ENCODE peak calls at places on chromosome 17, in eight cellular contexts. One of them, this sample, is unnamed. For H3K4me1, the result is how much of the 10 kb centered on the place peaks cover.

GRCh38 chr17:47235506-47235905 is 18.1 kb upstream of the ITGB3 start:
- DNase-seq in tibial nerve: no peak
- DNase-seq in iPS DF 6.9: no peak
- DNase-seq in CD8-positive, alpha-beta memory T cell: no peak
- DNase-seq in effector memory CD4-positive, alpha-beta T cell: no peak
- DNase-seq in aorta: no peak
- DNase-seq in GM23248: no peak
- DNase-seq in right lobe of liver: no peak
- DNase-seq in this sample: no peak

GRCh38 chr17:34626141-34626681 is 46.8 kb downstream of the TMEM132E start:
- DNase-seq in tibial nerve: no peak
- DNase-seq in iPS DF 6.9: no peak
- DNase-seq in CD8-positive, alpha-beta memory T cell: no peak
- DNase-seq in effector memory CD4-positive, alpha-beta T cell: no peak
- DNase-seq in aorta: no peak
- DNase-seq in GM23248: peak
- DNase-seq in right lobe of liver: no peak
- DNase-seq in this sample: no peak

GRCh38 chr17:57215317-57215716 is 41.0 kb upstream of the MSI2 start:
- DNase-seq in tibial nerve: no peak
- DNase-seq in iPS DF 6.9: no peak
- DNase-seq in CD8-positive, alpha-beta memory T cell: no peak
- DNase-seq in effector memory CD4-positive, alpha-beta T cell: no peak
- DNase-seq in aorta: no peak
- DNase-seq in GM23248: no peak
- DNase-seq in right lobe of liver: no peak
- DNase-seq in this sample: no peak

GRCh38 chr17:17546399-17547185 is 44.9 kb downstream of the PEMT start:
- DNase-seq in tibial nerve: no peak
- DNase-seq in iPS DF 6.9: no peak
- DNase-seq in CD8-positive, alpha-beta memory T cell: no peak
- DNase-seq in effector memory CD4-positive, alpha-beta T cell: no peak
- DNase-seq in aorta: no peak
- DNase-seq in GM23248: no peak
- DNase-seq in right lobe of liver: no peak
- DNase-seq in this sample: no peak

GRCh38 chr17:37261286-37261685 is 114.5 kb upstream of the C17orf78 start:
- DNase-seq in tibial nerve: no peak
- DNase-seq in iPS DF 6.9: no peak
- DNase-seq in CD8-positive, alpha-beta memory T cell: no peak
- DNase-seq in effector memory CD4-positive, alpha-beta T cell: no peak
- DNase-seq in aorta: no peak
- DNase-seq in GM23248: peak
- DNase-seq in right lobe of liver: no peak
- DNase-seq in this sample: no peak

GRCh38 chr17:43917016-43917347 is 9.6 kb upstream of the MPP2 start:
- DNase-seq in tibial nerve: no peak
- DNase-seq in iPS DF 6.9: no peak
- DNase-seq in CD8-positive, alpha-beta memory T cell: no peak
- DNase-seq in effector memory CD4-positive, alpha-beta T cell: no peak
- DNase-seq in aorta: no peak
- DNase-seq in GM23248: no peak
- DNase-seq in right lobe of liver: no peak
- DNase-seq in this sample: no peak

GRCh38 chr17:48907713-48908046 is 527 bp upstream of the UBE2Z start:
- DNase-seq in tibial nerve: no peak
- DNase-seq in iPS DF 6.9: no peak
- DNase-seq in CD8-positive, alpha-beta memory T cell: no peak
- DNase-seq in effector memory CD4-positive, alpha-beta T cell: no peak
- DNase-seq in aorta: no peak
- DNase-seq in GM23248: peak
- DNase-seq in right lobe of liver: no peak
- DNase-seq in this sample: no peak

GRCh38 chr17:12683299-12683698 is 17.6 kb downstream of the MYOCD start:
- DNase-seq in tibial nerve: no peak
- DNase-seq in iPS DF 6.9: no peak
- DNase-seq in CD8-positive, alpha-beta memory T cell: no peak
- DNase-seq in effector memory CD4-positive, alpha-beta T cell: no peak
- DNase-seq in aorta: no peak
- DNase-seq in GM23248: no peak
- DNase-seq in right lobe of liver: no peak
- DNase-seq in this sample: no peak

GRCh38 chr17:10513284-10514067 is 4.9 kb downstream of the MYH1 start:
- DNase-seq in tibial nerve: peak
- DNase-seq in iPS DF 6.9: no peak
- DNase-seq in CD8-positive, alpha-beta memory T cell: no peak
- DNase-seq in effector memory CD4-positive, alpha-beta T cell: no peak
- DNase-seq in aorta: no peak
- DNase-seq in GM23248: peak
- DNase-seq in right lobe of liver: no peak
- DNase-seq in this sample: no peak

GRCh38 chr17:6756425-6757012 is 673 bp downstream of the XAF1 start:
- DNase-seq in tibial nerve: no peak
- DNase-seq in iPS DF 6.9: no peak
- DNase-seq in CD8-positive, alpha-beta memory T cell: no peak
- DNase-seq in effector memory CD4-positive, alpha-beta T cell: no peak
- DNase-seq in aorta: no peak
- DNase-seq in GM23248: peak
- DNase-seq in right lobe of liver: no peak
- DNase-seq in this sample: no peak

GRCh38 chr17:6753565-6753964 is 2.3 kb upstream of the XAF1 start:
- DNase-seq in tibial nerve: no peak
- DNase-seq in iPS DF 6.9: no peak
- DNase-seq in CD8-positive, alpha-beta memory T cell: no peak
- DNase-seq in effector memory CD4-positive, alpha-beta T cell: no peak
- DNase-seq in aorta: no peak
- DNase-seq in GM23248: peak
- DNase-seq in right lobe of liver: no peak
- DNase-seq in this sample: no peak

GRCh38 chr17:6755731-6756184 is at the start of gene XAF1:
- DNase-seq in tibial nerve: peak
- DNase-seq in iPS DF 6.9: no peak
- DNase-seq in CD8-positive, alpha-beta memory T cell: peak
- DNase-seq in effector memory CD4-positive, alpha-beta T cell: peak
- DNase-seq in aorta: no peak
- DNase-seq in GM23248: peak
- DNase-seq in right lobe of liver: peak
- DNase-seq in this sample: peak

GRCh38 chr17:6753006-6753445 is 2.8 kb upstream of the XAF1 start:
- DNase-seq in tibial nerve: peak
- DNase-seq in iPS DF 6.9: no peak
- DNase-seq in CD8-positive, alpha-beta memory T cell: peak
- DNase-seq in effector memory CD4-positive, alpha-beta T cell: no peak
- DNase-seq in aorta: peak
- DNase-seq in GM23248: peak
- DNase-seq in right lobe of liver: peak
- DNase-seq in this sample: peak

DNA sequence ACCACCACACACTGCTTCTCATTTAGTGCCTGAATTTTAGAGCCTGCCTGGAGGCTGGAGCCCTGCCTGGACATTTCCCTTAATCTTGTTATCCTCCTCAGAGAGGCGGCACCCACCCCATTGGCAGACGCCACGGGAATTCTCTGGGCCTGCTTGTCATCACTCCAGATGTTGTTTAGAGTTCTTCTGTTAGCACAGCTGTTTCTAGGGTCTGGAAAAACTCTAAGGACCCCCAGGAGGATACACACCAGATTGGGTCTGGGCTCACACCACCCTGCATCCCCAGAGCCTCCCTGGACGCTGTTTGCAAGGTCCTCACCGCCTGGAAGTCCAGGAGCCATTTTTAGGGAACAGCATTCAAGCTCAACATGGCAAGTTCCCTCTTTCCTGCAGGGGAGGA is 565 bp upstream of the XAF1 start:
- DNase-seq in tibial nerve: peak
- DNase-seq in iPS DF 6.9: no peak
- DNase-seq in CD8-positive, alpha-beta memory T cell: no peak
- DNase-seq in effector memory CD4-positive, alpha-beta T cell: no peak
- DNase-seq in aorta: no peak
- DNase-seq in GM23248: peak
- DNase-seq in right lobe of liver: no peak
- DNase-seq in this sample: no peak
- H3K4me1 ChIP-seq in tibial nerve: half or more
- H3K4me1 ChIP-seq in iPS DF 6.9: under half
- H3K4me1 ChIP-seq in CD8-positive, alpha-beta memory T cell: under half
- H3K4me1 ChIP-seq in effector memory CD4-positive, alpha-beta T cell: under half
- H3K4me1 ChIP-seq in aorta: under half
- H3K4me1 ChIP-seq in GM23248: under half
- H3K4me1 ChIP-seq in right lobe of liver: under half
- H3K4me1 ChIP-seq in this sample: under half

DNA sequence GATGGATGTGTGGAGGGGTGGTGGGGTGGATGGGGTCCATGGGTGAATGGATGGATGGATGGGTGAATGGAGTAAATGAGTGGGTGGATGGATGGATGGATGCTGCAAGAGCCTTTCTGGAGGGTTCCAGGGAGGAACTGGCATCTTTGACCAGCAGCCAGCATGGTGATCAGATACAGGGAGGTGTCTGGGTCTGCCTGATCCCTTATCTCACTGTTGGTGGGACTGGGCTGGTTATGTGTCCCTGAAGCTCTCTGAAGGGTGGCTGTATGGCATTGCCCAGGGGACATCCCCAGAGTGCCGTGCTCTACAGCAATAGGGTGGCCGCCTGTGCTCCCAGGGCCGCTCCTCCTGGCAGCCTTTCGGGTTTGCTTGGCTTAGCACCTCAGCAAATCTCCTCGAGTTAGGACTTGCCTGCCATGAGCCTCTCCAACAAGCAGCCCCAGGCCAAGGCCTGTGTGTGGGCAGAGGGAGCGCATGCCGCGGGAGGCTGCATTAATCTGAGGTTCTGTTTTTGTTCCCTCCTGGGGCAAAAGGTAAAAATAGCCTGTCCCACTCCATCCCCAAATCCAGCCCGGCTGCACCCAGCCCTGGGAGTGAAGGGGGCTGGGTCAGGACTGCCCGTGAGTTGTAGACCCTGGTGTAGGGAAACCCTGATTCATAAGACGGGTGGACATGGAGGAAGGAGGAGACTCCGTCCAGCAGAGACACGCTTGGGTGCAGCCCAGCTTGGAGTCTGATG is 165.4 kb downstream of the SEC14L1 start:
- DNase-seq in tibial nerve: no peak
- DNase-seq in iPS DF 6.9: no peak
- DNase-seq in CD8-positive, alpha-beta memory T cell: no peak
- DNase-seq in effector memory CD4-positive, alpha-beta T cell: no peak
- DNase-seq in aorta: no peak
- DNase-seq in GM23248: no peak
- DNase-seq in right lobe of liver: no peak
- DNase-seq in this sample: no peak
- H3K4me1 ChIP-seq in tibial nerve: under half
- H3K4me1 ChIP-seq in iPS DF 6.9: under half
- H3K4me1 ChIP-seq in CD8-positive, alpha-beta memory T cell: under half
- H3K4me1 ChIP-seq in effector memory CD4-positive, alpha-beta T cell: under half
- H3K4me1 ChIP-seq in aorta: under half
- H3K4me1 ChIP-seq in GM23248: under half
- H3K4me1 ChIP-seq in right lobe of liver: under half
- H3K4me1 ChIP-seq in this sample: under half

DNA sequence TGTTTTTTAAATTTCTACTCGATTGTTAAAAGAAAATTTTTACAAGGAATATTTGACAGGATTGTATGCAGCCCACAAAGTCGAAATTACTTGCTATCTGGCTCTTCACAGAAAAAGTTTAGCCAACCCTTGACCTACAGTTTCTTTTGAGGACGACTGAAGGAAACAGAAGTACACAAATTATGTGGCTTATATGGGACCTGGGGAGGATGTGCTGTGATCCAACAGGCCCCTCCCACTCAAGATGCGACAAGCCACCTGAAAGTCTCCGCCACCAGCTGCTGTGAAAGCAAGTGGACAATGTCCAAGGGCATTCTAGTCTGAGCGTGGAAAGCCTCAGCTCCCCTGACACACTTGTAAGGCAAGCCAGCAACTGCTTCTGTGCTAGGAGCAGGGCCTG is 42.4 kb upstream of the SLC25A19 start:
- DNase-seq in tibial nerve: no peak
- DNase-seq in iPS DF 6.9: no peak
- DNase-seq in CD8-positive, alpha-beta memory T cell: no peak
- DNase-seq in effector memory CD4-positive, alpha-beta T cell: no peak
- DNase-seq in aorta: no peak
- DNase-seq in GM23248: no peak
- DNase-seq in right lobe of liver: no peak
- DNase-seq in this sample: no peak
- H3K4me1 ChIP-seq in tibial nerve: under half
- H3K4me1 ChIP-seq in iPS DF 6.9: under half
- H3K4me1 ChIP-seq in CD8-positive, alpha-beta memory T cell: under half
- H3K4me1 ChIP-seq in effector memory CD4-positive, alpha-beta T cell: under half
- H3K4me1 ChIP-seq in aorta: under half
- H3K4me1 ChIP-seq in GM23248: under half
- H3K4me1 ChIP-seq in right lobe of liver: under half
- H3K4me1 ChIP-seq in this sample: under half

GRCh38 chr17:35931794-35932419 is 1.3 kb upstream of the RDM1 start:
- DNase-seq in tibial nerve: peak
- DNase-seq in iPS DF 6.9: no peak
- DNase-seq in CD8-positive, alpha-beta memory T cell: no peak
- DNase-seq in effector memory CD4-positive, alpha-beta T cell: no peak
- DNase-seq in aorta: no peak
- DNase-seq in GM23248: no peak
- DNase-seq in right lobe of liver: no peak
- DNase-seq in this sample: no peak
- H3K4me1 ChIP-seq in tibial nerve: under half
- H3K4me1 ChIP-seq in iPS DF 6.9: under half
- H3K4me1 ChIP-seq in CD8-positive, alpha-beta memory T cell: under half
- H3K4me1 ChIP-seq in effector memory CD4-positive, alpha-beta T cell: under half
- H3K4me1 ChIP-seq in aorta: under half
- H3K4me1 ChIP-seq in GM23248: under half
- H3K4me1 ChIP-seq in right lobe of liver: under half
- H3K4me1 ChIP-seq in this sample: under half

GRCh38 chr17:18921912-18922451 is 30.0 kb upstream of the SLC5A10 start:
- DNase-seq in tibial nerve: no peak
- DNase-seq in iPS DF 6.9: no peak
- DNase-seq in CD8-positive, alpha-beta memory T cell: no peak
- DNase-seq in effector memory CD4-positive, alpha-beta T cell: no peak
- DNase-seq in aorta: no peak
- DNase-seq in GM23248: no peak
- DNase-seq in right lobe of liver: no peak
- DNase-seq in this sample: no peak
- H3K4me1 ChIP-seq in tibial nerve: under half
- H3K4me1 ChIP-seq in iPS DF 6.9: under half
- H3K4me1 ChIP-seq in CD8-positive, alpha-beta memory T cell: half or more
- H3K4me1 ChIP-seq in effector memory CD4-positive, alpha-beta T cell: under half
- H3K4me1 ChIP-seq in aorta: under half
- H3K4me1 ChIP-seq in GM23248: under half
- H3K4me1 ChIP-seq in right lobe of liver: under half
- H3K4me1 ChIP-seq in this sample: under half

DNA sequence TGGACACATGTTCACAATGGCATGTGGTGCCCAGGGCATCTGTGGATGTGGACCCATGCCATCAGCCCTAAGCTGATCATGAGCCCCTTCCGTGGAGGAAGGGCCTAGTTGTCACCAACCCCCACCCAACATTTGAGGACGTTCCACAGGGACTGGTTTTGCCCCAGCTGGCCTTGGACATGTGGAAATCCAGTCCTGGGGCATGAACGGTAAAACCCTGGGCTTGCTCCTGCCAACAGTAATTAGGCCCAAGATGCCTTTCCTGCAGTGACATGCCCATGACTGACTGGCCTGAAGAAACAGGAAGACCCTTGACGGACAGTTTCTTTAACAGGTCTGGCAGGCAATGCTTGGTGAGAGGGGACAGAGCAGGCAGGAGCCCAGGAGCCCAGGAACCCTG is 7.7 kb downstream of the TNS4 start:
- DNase-seq in tibial nerve: no peak
- DNase-seq in iPS DF 6.9: no peak
- DNase-seq in CD8-positive, alpha-beta memory T cell: no peak
- DNase-seq in effector memory CD4-positive, alpha-beta T cell: no peak
- DNase-seq in aorta: no peak
- DNase-seq in GM23248: no peak
- DNase-seq in right lobe of liver: no peak
- DNase-seq in this sample: no peak
- H3K4me1 ChIP-seq in tibial nerve: under half
- H3K4me1 ChIP-seq in iPS DF 6.9: under half
- H3K4me1 ChIP-seq in CD8-positive, alpha-beta memory T cell: under half
- H3K4me1 ChIP-seq in effector memory CD4-positive, alpha-beta T cell: under half
- H3K4me1 ChIP-seq in aorta: under half
- H3K4me1 ChIP-seq in GM23248: under half
- H3K4me1 ChIP-seq in right lobe of liver: under half
- H3K4me1 ChIP-seq in this sample: under half

GRCh38 chr17:61386251-61386650 is 13.4 kb upstream of the TBX2 start:
- DNase-seq in tibial nerve: no peak
- DNase-seq in iPS DF 6.9: no peak
- DNase-seq in CD8-positive, alpha-beta memory T cell: no peak
- DNase-seq in effector memory CD4-positive, alpha-beta T cell: no peak
- DNase-seq in aorta: peak
- DNase-seq in GM23248: no peak
- DNase-seq in right lobe of liver: no peak
- DNase-seq in this sample: no peak
- H3K4me1 ChIP-seq in tibial nerve: under half
- H3K4me1 ChIP-seq in iPS DF 6.9: under half
- H3K4me1 ChIP-seq in CD8-positive, alpha-beta memory T cell: under half
- H3K4me1 ChIP-seq in effector memory CD4-positive, alpha-beta T cell: under half
- H3K4me1 ChIP-seq in aorta: under half
- H3K4me1 ChIP-seq in GM23248: under half
- H3K4me1 ChIP-seq in right lobe of liver: under half
- H3K4me1 ChIP-seq in this sample: under half

This sample was measured in mucosa of descending colon.